ENCODE peak calls at places on chromosomes 6 and 20, in ten cellular contexts. P is aorta, W is mesenchymal stem cell, E is pancreas, J is endodermal cell, T is fibroblast of lung, Y is suprapubic skin, R is lung, U is upper lobe of right lung, N is left ventricle myocardium inferior. X is an unnamed sample. For H3K4me1, the result is how much of the 10 kb centered on the place peaks cover.

GRCh38 chr6:81875776-81876293 is 123.4 kb upstream of the TENT5A start:
- DNase-seq in P (no peak), W (no peak), E (no peak), J (no peak), T (peak), Y (no peak), R (no peak), U (no peak), N (no peak), X (no peak)

GRCh38 chr6:15481892-15482291 is 180.9 kb downstream of the DTNBP1 start:
- DNase-seq in P (no peak), W (no peak), E (no peak), J (peak), T (no peak), Y (no peak), R (no peak), U (no peak), N (no peak), X (no peak)

GRCh38 chr6:168149015-168149414 is 70.0 kb upstream of the FRMD1 start:
- DNase-seq in P (peak), W (no peak), E (no peak), J (peak), T (no peak), Y (peak), R (no peak), U (no peak), N (no peak), X (no peak)

GRCh38 chr6:48834706-48835105 is 628.3 kb downstream of the MMUT start:
- DNase-seq in P (no peak), W (no peak), E (no peak), J (no peak), T (peak), Y (no peak), R (no peak), U (no peak), N (no peak), X (no peak)

GRCh38 chr6:147176795-147177194 is 27.4 kb upstream of the STXBP5 start:
- DNase-seq in P (no peak), W (no peak), E (peak), J (no peak), T (no peak), Y (no peak), R (no peak), U (no peak), N (no peak), X (no peak)

GRCh38 chr20:58231678-58232077 is 3.2 kb upstream of the ANKRD60 start:
- DNase-seq in P (no peak), W (peak), E (no peak), J (no peak), T (no peak), Y (no peak), R (no peak), U (no peak), N (no peak), X (no peak)

GRCh38 chr20:64079273-64080012 is at the start of gene RGS19:
- DNase-seq in P (peak), W (no peak), E (peak), J (peak), T (peak), Y (no peak), R (peak), U (peak), N (peak), X (peak)

GRCh38 chr6:138891255-138891986 is 95.5 kb downstream of the ECT2L start:
- DNase-seq in P (no peak), W (peak), E (no peak), J (no peak), T (peak), Y (no peak), R (no peak), U (no peak), N (no peak), X (no peak)

GRCh38 chr6:83097204-83097603 is 29.7 kb downstream of the DOP1A start:
- DNase-seq in P (no peak), W (no peak), E (no peak), J (no peak), T (peak), Y (no peak), R (no peak), U (no peak), N (no peak), X (no peak)

GRCh38 chr6:107652526-107653182 is 162.7 kb downstream of the SOBP start:
- DNase-seq in P (no peak), W (no peak), E (no peak), J (no peak), T (peak), Y (no peak), R (no peak), U (no peak), N (no peak), X (peak)

GRCh38 chr6:41546866-41547798 is 951 bp downstream of the FOXP4 start:
- DNase-seq in P (peak), W (peak), E (peak), J (peak), T (peak), Y (no peak), R (no peak), U (peak), N (peak), X (peak)

GRCh38 chr20:34791289-34792020 is 34.0 kb downstream of the NCOA6 start:
- DNase-seq in P (no peak), W (peak), E (no peak), J (no peak), T (peak), Y (no peak), R (no peak), U (no peak), N (no peak), X (no peak)

GRCh38 chr6:16135078-16135477 is 6.2 kb downstream of the MYLIP start:
- DNase-seq in P (no peak), W (no peak), E (no peak), J (no peak), T (peak), Y (no peak), R (no peak), U (no peak), N (no peak), X (no peak)

GRCh38 chr6:38646166-38646565 is 6.4 kb upstream of the BTBD9 start:
- DNase-seq in P (no peak), W (no peak), E (no peak), J (no peak), T (peak), Y (no peak), R (no peak), U (no peak), N (no peak), X (no peak)

GRCh38 chr6:319177-320131 is 27.2 kb downstream of the DUSP22 start:
- DNase-seq in P (no peak), W (no peak), E (no peak), J (no peak), T (no peak), Y (no peak), R (no peak), U (no peak), N (no peak), X (no peak)

GRCh38 chr6:96631248-96631647 is 68.3 kb downstream of the FHL5 start:
- DNase-seq in P (no peak), W (no peak), E (no peak), J (no peak), T (peak), Y (no peak), R (no peak), U (no peak), N (no peak), X (no peak)

GRCh38 chr6:44247338-44248302 is 719 bp downstream of the HSP90AB1 start:
- DNase-seq in P (peak), W (peak), E (peak), J (peak), T (peak), Y (no peak), R (peak), U (peak), N (peak), X (peak)

DNA sequence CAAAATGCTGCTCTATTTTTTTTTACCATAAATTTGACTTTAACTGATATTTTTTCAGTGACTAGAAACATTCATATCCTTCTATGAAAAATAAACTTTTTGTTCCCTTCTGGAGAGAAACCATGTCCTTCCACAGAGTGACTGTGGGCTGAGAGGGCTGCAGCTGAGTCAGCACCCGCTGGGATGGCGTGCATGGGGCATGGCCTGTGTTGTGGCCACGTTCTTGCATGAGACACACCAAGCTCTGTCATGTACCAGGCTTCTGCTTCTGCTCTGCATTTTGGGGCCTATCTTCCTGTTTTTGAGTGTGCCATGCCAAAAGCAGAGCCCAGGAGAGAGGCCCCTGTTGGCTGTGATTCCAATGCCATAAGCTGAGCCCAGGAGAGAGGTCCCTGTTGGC is 10.8 kb downstream of the APMAP start:
- DNase-seq in P (no peak), W (no peak), E (no peak), J (peak), T (no peak), Y (no peak), R (no peak), U (peak), N (peak), X (peak)
- H3K4me1 ChIP-seq in P (under half), W (under half), E (under half), J (under half), T (under half), Y (under half), R (under half), U (under half), N (under half), X (under half)

GRCh38 chr6:148223424-148223842 is 119.2 kb upstream of the SASH1 start:
- DNase-seq in P (no peak), W (peak), E (no peak), J (no peak), T (peak), Y (no peak), R (no peak), U (no peak), N (no peak), X (no peak)

GRCh38 chr6:148221580-148221979 is 121.1 kb upstream of the SASH1 start:
- DNase-seq in P (no peak), W (peak), E (no peak), J (peak), T (peak), Y (no peak), R (no peak), U (no peak), N (no peak), X (no peak)

GRCh38 chr6:148218542-148219258 is 123.9 kb upstream of the SASH1 start:
- DNase-seq in P (no peak), W (no peak), E (no peak), J (no peak), T (no peak), Y (no peak), R (no peak), U (no peak), N (peak), X (peak)

GRCh38 chr6:148217051-148217450 is 125.6 kb upstream of the SASH1 start:
- DNase-seq in P (no peak), W (no peak), E (no peak), J (no peak), T (no peak), Y (no peak), R (no peak), U (no peak), N (no peak), X (no peak)

GRCh38 chr6:148217921-148218320 is 124.7 kb upstream of the SASH1 start:
- DNase-seq in P (no peak), W (no peak), E (no peak), J (no peak), T (no peak), Y (no peak), R (peak), U (no peak), N (no peak), X (no peak)
- H3K27ac ChIP-seq in P (no peak), W (no peak), E (no peak), J (no peak), T (no peak), Y (no peak), R (no peak), U (no peak), N (peak), X (no peak)

GRCh38 chr20:31680286-31681127 is 42.2 kb downstream of the BCL2L1 start:
- DNase-seq in P (peak), W (no peak), E (no peak), J (no peak), T (no peak), Y (no peak), R (no peak), U (no peak), N (no peak), X (no peak)
- H3K4me1 ChIP-seq in P (under half), W (under half), E (under half), J (under half), T (under half), Y (half or more), R (under half), U (half or more), N (half or more), X (under half)

DNA sequence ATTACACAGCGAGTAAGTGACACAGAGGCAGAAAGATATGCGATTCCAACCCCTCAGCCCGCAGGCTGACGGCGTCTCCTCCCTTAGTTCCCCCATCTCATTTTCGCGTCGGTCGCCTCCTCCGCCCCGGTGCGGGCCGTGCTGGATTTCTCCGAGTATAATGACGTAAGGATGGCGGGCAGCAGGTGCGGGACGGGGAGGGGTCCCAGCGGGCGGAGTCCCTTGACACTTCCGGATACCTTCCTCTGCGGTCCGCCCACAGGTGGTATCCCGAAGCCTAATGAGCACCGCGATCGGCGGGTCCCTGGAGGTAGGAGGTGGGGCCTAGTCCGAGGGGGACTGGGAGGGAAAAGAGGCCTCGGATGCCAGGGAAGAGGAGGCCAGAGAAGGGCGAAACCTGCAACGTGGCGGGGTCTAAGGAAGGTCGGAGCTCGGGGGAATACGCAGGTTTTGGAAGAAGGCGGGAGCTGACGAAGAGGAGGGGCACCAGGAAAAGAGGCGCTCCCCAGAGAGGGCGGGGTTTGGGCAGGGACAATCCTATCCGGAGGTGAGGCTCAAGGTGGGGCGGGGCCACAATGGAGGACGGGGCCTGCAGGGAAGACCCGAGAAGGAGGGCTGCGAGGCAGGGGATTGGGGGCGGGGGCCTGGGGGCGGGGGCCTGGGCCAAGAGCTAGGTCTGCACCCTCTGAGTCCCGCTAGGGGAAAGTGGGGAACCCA is 3.6 kb downstream of the PRSS16 start:
- DNase-seq in P (peak), W (peak), E (peak), J (peak), T (peak), Y (peak), R (peak), U (peak), N (no peak), X (no peak)
- H3K27ac ChIP-seq in P (no peak), W (no peak), E (peak), J (no peak), T (no peak), Y (peak), R (peak), U (peak), N (no peak), X (no peak)

GRCh38 chr6:111854683-111855082 is 18.6 kb downstream of the FYN start:
- DNase-seq in P (no peak), W (peak), E (no peak), J (no peak), T (peak), Y (no peak), R (no peak), U (no peak), N (no peak), X (no peak)
- H3K4me1 ChIP-seq in P (under half), W (under half), E (under half), J (under half), T (under half), Y (under half), R (under half), U (under half), N (half or more), X (under half)

GRCh38 chr20:18359854-18360253 is 71.5 kb downstream of the ZNF133 start:
- DNase-seq in P (no peak), W (no peak), E (no peak), J (no peak), T (no peak), Y (no peak), R (no peak), U (no peak), N (no peak), X (no peak)

GRCh38 chr20:18363708-18364107 is 75.4 kb downstream of the ZNF133 start:
- DNase-seq in P (no peak), W (no peak), E (no peak), J (no peak), T (no peak), Y (no peak), R (no peak), U (no peak), N (no peak), X (no peak)

GRCh38 chr20:18362916-18363315 is 74.6 kb downstream of the ZNF133 start:
- DNase-seq in P (no peak), W (no peak), E (no peak), J (no peak), T (no peak), Y (no peak), R (no peak), U (no peak), N (no peak), X (no peak)

GRCh38 chr20:18360601-18361000 is 72.3 kb downstream of the ZNF133 start:
- DNase-seq in P (no peak), W (no peak), E (no peak), J (peak), T (no peak), Y (no peak), R (no peak), U (no peak), N (no peak), X (no peak)

DNA sequence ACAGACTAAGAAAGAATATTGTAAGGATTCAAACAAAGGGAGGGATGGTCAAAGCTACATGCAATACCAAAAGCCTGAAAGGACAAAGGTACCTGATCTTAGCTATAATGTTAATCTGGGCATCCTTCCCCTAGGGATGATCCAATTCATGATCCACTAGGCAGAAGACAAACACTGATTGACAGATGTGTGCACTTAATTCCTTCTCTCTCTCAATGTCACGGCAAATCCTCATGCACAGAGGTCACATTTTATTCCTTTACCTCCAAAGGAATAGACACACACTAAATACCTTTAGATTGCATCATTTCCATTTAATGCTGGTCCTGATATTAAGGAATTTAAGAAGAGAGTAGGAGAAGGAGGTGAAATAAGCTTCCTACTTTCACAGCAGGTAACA is 73.4 kb downstream of the ZNF133 start:
- DNase-seq in P (no peak), W (no peak), E (no peak), J (no peak), T (no peak), Y (no peak), R (no peak), U (no peak), N (no peak), X (no peak)
- H3K27ac ChIP-seq in P (no peak), W (no peak), E (no peak), J (no peak), T (no peak), Y (no peak), R (no peak), U (no peak), N (no peak), X (no peak)

DNA sequence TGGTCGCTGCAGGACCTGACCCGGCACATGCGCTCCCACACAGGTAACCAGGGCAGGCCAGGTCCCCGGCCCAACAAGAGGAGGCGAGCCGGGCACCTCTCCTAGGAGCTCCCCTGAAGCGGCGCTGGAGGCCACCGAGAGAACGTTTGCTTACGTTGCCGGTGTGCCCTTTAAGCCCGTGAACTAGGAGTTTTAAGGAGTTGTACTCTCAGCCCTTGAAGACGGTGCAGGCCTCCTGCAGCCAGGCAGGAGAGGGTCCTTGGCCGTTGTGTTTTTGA is 65.9 kb downstream of the SSR1 start:
- DNase-seq in P (no peak), W (no peak), E (no peak), J (peak), T (no peak), Y (no peak), R (no peak), U (no peak), N (no peak), X (no peak)
- H3K4me1 ChIP-seq in P (under half), W (under half), E (under half), J (under half), T (under half), Y (under half), R (under half), U (under half), N (under half), X (under half)

GRCh38 chr20:48892049-48892470 is 29.5 kb upstream of the ARFGEF2 start:
- DNase-seq in P (no peak), W (no peak), E (no peak), J (no peak), T (no peak), Y (no peak), R (no peak), U (no peak), N (no peak), X (no peak)
- H3K27ac ChIP-seq in P (no peak), W (no peak), E (no peak), J (no peak), T (no peak), Y (no peak), R (no peak), U (no peak), N (no peak), X (peak)